ENCODE peak calls at places on chromosomes 5 and 9, in six cellular contexts. I is psoas muscle; W is OCI-LY7; U is A549; X is CD8-positive, alpha-beta T cell; R is fibroblast of the aortic adventitia. V is an unnamed sample.
A peak's percentile ranks its signal among the peaks of the same experiment; 100 is the strongest.

GRCh38 chr5:179113143-179113530 is 53.0 kb downstream of the ZNF354C start:
- DNase-seq in U (no peak), R (no peak), W (no peak), I (no peak), X (no peak), V (no peak)

GRCh38 chr5:67221487-67222242 is 25.1 kb upstream of the CD180 start:
- DNase-seq in U (no peak), I (no peak), X (peak; percentile 52), R (no peak), W (no peak), V (peak; percentile 35)

GRCh38 chr9:101485873-101486692 is 47.6 kb upstream of the RNF20 start:
- DNase-seq in X (no peak), U (peak; percentile 58), W (no peak), I (peak; percentile 66), R (peak; percentile 21), V (no peak)

GRCh38 chr5:148740966-148741742 is 85.3 kb upstream of the ADRB2 start:
- DNase-seq in R (peak; percentile 84), X (no peak), W (peak; percentile 58), U (peak; percentile 36), I (no peak), V (peak; percentile 45)

GRCh38 chr9:70053864-70054263 is 10.2 kb downstream of the MAMDC2 start:
- DNase-seq in I (no peak), W (no peak), R (no peak), U (no peak), X (no peak), V (no peak)

GRCh38 chr5:102531506-102531905 is 32.7 kb upstream of the SLCO6A1 start:
- DNase-seq in W (no peak), I (no peak), R (peak; percentile 52), X (no peak), U (no peak), V (no peak)

GRCh38 chr5:123098767-123099513 is 9.9 kb downstream of the PRDM6 start:
- DNase-seq in W (no peak), R (peak; percentile 88), X (no peak), I (peak; percentile 46), U (no peak), V (no peak)

GRCh38 chr9:128792978-128793686 is 6.1 kb downstream of the TBC1D13 start:
- DNase-seq in I (no peak), X (no peak), R (no peak), W (no peak), U (no peak), V (no peak)

GRCh38 chr9:34252670-34253459 is 74.0 kb downstream of the UBAP1 start:
- DNase-seq in U (peak; percentile 71), I (peak; percentile 77), W (peak; percentile 65), R (peak; percentile 76), X (peak; percentile 52), V (peak; percentile 35)

GRCh38 chr5:9927521-9927997 is 297.4 kb upstream of the TAS2R1 start:
- DNase-seq in W (no peak), X (no peak), I (no peak), U (no peak), R (peak; percentile 68), V (no peak)

GRCh38 chr5:9927106-9927505 is 297.0 kb upstream of the TAS2R1 start:
- DNase-seq in X (no peak), W (no peak), U (no peak), I (no peak), R (peak; percentile 47), V (no peak)

GRCh38 chr5:9930156-9930555 is 300.0 kb upstream of the TAS2R1 start:
- DNase-seq in W (no peak), R (no peak), I (no peak), U (no peak), X (no peak), V (no peak)

GRCh38 chr5:9924614-9925013 is 294.5 kb upstream of the TAS2R1 start:
- DNase-seq in X (no peak), I (no peak), W (no peak), U (peak; percentile 29), R (peak; percentile 97), V (no peak)

GRCh38 chr5:9928266-9928750 is 298.2 kb upstream of the TAS2R1 start:
- DNase-seq in W (no peak), R (no peak), I (no peak), U (no peak), X (no peak), V (no peak)
- H3K4me3 ChIP-seq in W (no peak overlapping the region), R (no peak overlapping the region), I (no peak overlapping the region), U (no peak overlapping the region), X (no peak overlapping the region), V (no peak overlapping the region)

GRCh38 chr9:86645303-86645702 is 291.1 kb upstream of the TUT7 start:
- DNase-seq in I (no peak), W (no peak), R (no peak), X (no peak), U (no peak), V (no peak)

GRCh38 chr9:86649913-86650312 is 295.7 kb upstream of the TUT7 start:
- DNase-seq in X (no peak), R (no peak), U (no peak), W (no peak), I (no peak), V (no peak)

GRCh38 chr9:86648828-86649170 is 294.6 kb upstream of the TUT7 start:
- DNase-seq in W (no peak), I (no peak), U (no peak), R (no peak), X (no peak), V (no peak)

GRCh38 chr9:86644315-86645034 is 290.3 kb upstream of the TUT7 start:
- DNase-seq in I (no peak), X (no peak), U (no peak), W (no peak), R (no peak), V (no peak)

GRCh38 chr9:86648156-86648827 is 294.1 kb upstream of the TUT7 start:
- DNase-seq in I (no peak), X (no peak), U (no peak), W (no peak), R (no peak), V (no peak)
- H3K4me3 ChIP-seq in I (no peak overlapping the region), X (no peak overlapping the region), U (no peak overlapping the region), W (no peak overlapping the region), R (no peak overlapping the region), V (no peak overlapping the region)

DNA sequence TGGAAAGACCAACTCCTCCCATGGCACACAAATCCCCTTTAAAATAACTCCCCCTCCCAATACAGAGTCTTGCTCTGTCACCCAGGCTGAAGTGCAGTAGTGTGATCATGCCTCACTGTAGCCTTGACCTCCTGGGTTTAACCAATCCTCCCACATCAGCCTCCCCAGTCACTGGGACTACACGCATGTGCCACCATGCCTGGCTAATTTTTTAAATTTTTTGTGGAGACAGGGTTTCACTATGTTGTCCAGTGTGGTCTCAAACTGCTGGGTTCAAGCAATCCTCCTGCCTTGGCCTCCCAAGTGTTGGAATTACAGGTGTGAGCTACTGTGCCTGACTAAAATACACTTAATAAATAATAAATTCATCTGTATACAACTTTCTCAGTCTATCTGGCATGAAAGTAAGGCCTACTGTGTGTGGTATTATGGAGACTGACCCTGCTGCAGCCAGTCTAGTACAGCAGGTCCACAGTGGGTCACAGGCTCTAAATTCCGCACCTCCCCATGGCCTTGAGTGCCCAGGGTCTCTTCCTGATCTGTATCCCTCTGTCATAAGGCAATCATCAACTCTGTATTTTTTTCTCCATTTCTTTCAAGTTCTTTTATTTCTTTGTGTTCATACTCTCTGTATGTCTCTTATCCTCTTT is 169.4 kb downstream of the MAPKAP1 start:
- DNase-seq in U (peak; percentile 34), W (no peak), I (no peak), R (no peak), X (no peak), V (no peak)
- H3K4me3 ChIP-seq in U (peak overlapping the region; percentile 1), W (no peak overlapping the region), I (no peak overlapping the region), R (no peak overlapping the region), X (no peak overlapping the region), V (no peak overlapping the region)

GRCh38 chr5:91378683-91379601 is 4.2 kb downstream of the ARRDC3 start:
- DNase-seq in I (no peak), X (no peak), U (no peak), R (peak; percentile 45), W (peak; percentile 16), V (no peak)
- H3K4me3 ChIP-seq in I (peak overlapping the region; percentile 77), X (peak overlapping the region; percentile 92), U (peak overlapping the region; percentile 60), R (peak overlapping the region; percentile 95), W (peak overlapping the region; percentile 95), V (peak overlapping the region; percentile 82)

GRCh38 chr5:68251804-68252648 is 36.5 kb downstream of the PIK3R1 start:
- DNase-seq in I (no peak), W (no peak), R (peak; percentile 96), X (no peak), U (no peak), V (no peak)
- H3K4me3 ChIP-seq in I (peak overlapping the region; percentile 46), W (no peak overlapping the region), R (peak overlapping the region; percentile 2), X (no peak overlapping the region), U (no peak overlapping the region), V (no peak overlapping the region)

GRCh38 chr9:21695443-21695842 is 107.0 kb upstream of the MTAP start:
- DNase-seq in U (no peak), R (no peak), X (no peak), W (no peak), I (no peak), V (no peak)
- H3K4me3 ChIP-seq in U (no peak overlapping the region), R (no peak overlapping the region), X (no peak overlapping the region), W (no peak overlapping the region), I (no peak overlapping the region), V (no peak overlapping the region)

DNA sequence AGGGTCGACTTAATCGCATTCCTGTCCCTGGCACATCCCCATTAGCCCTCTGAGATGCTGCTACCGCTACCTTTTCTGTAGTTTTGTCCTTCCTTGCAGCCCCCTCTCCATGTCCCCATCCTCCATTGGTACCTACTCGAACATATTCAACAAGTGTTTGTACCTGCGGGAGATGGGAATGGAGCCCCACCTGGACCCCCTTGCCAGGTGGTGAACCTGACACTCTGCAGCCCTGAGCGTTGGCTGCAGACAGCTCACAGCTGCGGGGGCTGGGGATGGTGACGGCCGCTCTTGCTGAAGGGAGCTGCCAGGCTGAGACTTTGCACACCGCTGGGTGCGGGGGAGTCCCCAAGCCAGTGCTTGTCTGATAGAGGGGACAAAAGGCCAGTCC is 96.3 kb upstream of the DAP start:
- DNase-seq in U (no peak), R (no peak), W (no peak), I (no peak), X (no peak), V (no peak)
- H3K4me3 ChIP-seq in U (no peak overlapping the region), R (no peak overlapping the region), W (no peak overlapping the region), I (no peak overlapping the region), X (no peak overlapping the region), V (no peak overlapping the region)

DNA sequence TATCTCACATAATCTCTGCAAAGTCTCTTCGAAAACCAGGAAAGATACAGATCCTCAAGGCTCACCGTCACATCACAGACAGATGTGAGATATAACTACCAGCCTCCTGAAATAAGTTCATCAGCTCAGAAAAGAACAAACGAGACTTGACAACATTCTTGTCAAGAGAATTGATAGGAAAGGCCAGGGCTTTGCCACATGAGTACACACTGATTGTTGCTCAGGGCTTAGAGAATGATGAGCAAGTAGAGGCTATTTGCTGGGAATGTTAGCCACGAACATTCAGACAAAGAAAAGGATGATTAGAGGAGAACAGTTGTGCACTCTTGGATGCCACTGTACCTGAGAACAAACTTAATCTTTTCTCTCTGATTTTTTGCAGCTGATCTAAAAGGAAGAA is 535.0 kb downstream of the ELAVL2 start:
- DNase-seq in R (no peak), I (no peak), X (no peak), U (no peak), W (no peak), V (no peak)
- H3K4me3 ChIP-seq in R (no peak overlapping the region), I (no peak overlapping the region), X (no peak overlapping the region), U (no peak overlapping the region), W (no peak overlapping the region), V (no peak overlapping the region)

V was measured in Jurkat, Clone E6-1.